ENCODE peak calls at places on chromosome 12, in eight cellular contexts. One of them, this sample, is unnamed. For H3K9me3, the result is how much of the 10 kb centered on the place peaks cover.

GRCh38 chr12:107929436-107929835 is 154.9 kb downstream of the ASCL4 start:
- DNase-seq in NT2/D1: no peak
- DNase-seq in RWPE2: no peak
- DNase-seq in PC-9: no peak
- DNase-seq in ascending aorta: no peak
- DNase-seq in pancreas: no peak
- DNase-seq in stomach: no peak
- DNase-seq in right cardiac atrium: no peak
- DNase-seq in this sample: no peak

GRCh38 chr12:124523071-124523470 is 44.3 kb downstream of the NCOR2 start:
- DNase-seq in NT2/D1: no peak
- DNase-seq in RWPE2: no peak
- DNase-seq in PC-9: no peak
- DNase-seq in ascending aorta: no peak
- DNase-seq in pancreas: no peak
- DNase-seq in stomach: no peak
- DNase-seq in right cardiac atrium: no peak
- DNase-seq in this sample: no peak

GRCh38 chr12:94762259-94762942 is 112.0 kb upstream of the TMCC3 start:
- DNase-seq in NT2/D1: no peak
- DNase-seq in RWPE2: no peak
- DNase-seq in PC-9: no peak
- DNase-seq in ascending aorta: no peak
- DNase-seq in pancreas: no peak
- DNase-seq in stomach: no peak
- DNase-seq in right cardiac atrium: no peak
- DNase-seq in this sample: no peak

GRCh38 chr12:107684990-107685359 is 624 bp upstream of the PWP1 start:
- DNase-seq in NT2/D1: peak
- DNase-seq in RWPE2: no peak
- DNase-seq in PC-9: no peak
- DNase-seq in ascending aorta: no peak
- DNase-seq in pancreas: no peak
- DNase-seq in stomach: no peak
- DNase-seq in right cardiac atrium: no peak
- DNase-seq in this sample: no peak

GRCh38 chr12:54304187-54304810 is 3.5 kb upstream of the NFE2 start:
- DNase-seq in NT2/D1: no peak
- DNase-seq in RWPE2: peak
- DNase-seq in PC-9: peak
- DNase-seq in ascending aorta: peak
- DNase-seq in pancreas: peak
- DNase-seq in stomach: peak
- DNase-seq in right cardiac atrium: peak
- DNase-seq in this sample: no peak

GRCh38 chr12:129964826-129965457 is 61.1 kb upstream of the TMEM132D start:
- DNase-seq in NT2/D1: no peak
- DNase-seq in RWPE2: no peak
- DNase-seq in PC-9: no peak
- DNase-seq in ascending aorta: no peak
- DNase-seq in pancreas: peak
- DNase-seq in stomach: peak
- DNase-seq in right cardiac atrium: no peak
- DNase-seq in this sample: no peak

GRCh38 chr12:92080390-92081285 is 65.0 kb downstream of the BTG1 start:
- DNase-seq in NT2/D1: no peak
- DNase-seq in RWPE2: no peak
- DNase-seq in PC-9: peak
- DNase-seq in ascending aorta: no peak
- DNase-seq in pancreas: no peak
- DNase-seq in stomach: no peak
- DNase-seq in right cardiac atrium: no peak
- DNase-seq in this sample: no peak

GRCh38 chr12:15599266-15600037 is 189.7 kb downstream of the EPS8 start:
- DNase-seq in NT2/D1: no peak
- DNase-seq in RWPE2: no peak
- DNase-seq in PC-9: no peak
- DNase-seq in ascending aorta: no peak
- DNase-seq in pancreas: no peak
- DNase-seq in stomach: no peak
- DNase-seq in right cardiac atrium: no peak
- DNase-seq in this sample: no peak

GRCh38 chr12:80778005-80778541 is 61.4 kb downstream of the MYF5 start:
- DNase-seq in NT2/D1: no peak
- DNase-seq in RWPE2: peak
- DNase-seq in PC-9: peak
- DNase-seq in ascending aorta: no peak
- DNase-seq in pancreas: peak
- DNase-seq in stomach: peak
- DNase-seq in right cardiac atrium: peak
- DNase-seq in this sample: no peak

GRCh38 chr12:9273276-9273675 is 65.1 kb upstream of the PZP start:
- DNase-seq in NT2/D1: no peak
- DNase-seq in RWPE2: no peak
- DNase-seq in PC-9: no peak
- DNase-seq in ascending aorta: no peak
- DNase-seq in pancreas: no peak
- DNase-seq in stomach: no peak
- DNase-seq in right cardiac atrium: no peak
- DNase-seq in this sample: no peak

GRCh38 chr12:128326419-128326818 is 59.4 kb downstream of the TMEM132C start:
- DNase-seq in NT2/D1: no peak
- DNase-seq in RWPE2: no peak
- DNase-seq in PC-9: no peak
- DNase-seq in ascending aorta: no peak
- DNase-seq in pancreas: no peak
- DNase-seq in stomach: no peak
- DNase-seq in right cardiac atrium: no peak
- DNase-seq in this sample: no peak

GRCh38 chr12:30694971-30695326 is 720 bp downstream of the IPO8 start:
- DNase-seq in NT2/D1: no peak
- DNase-seq in RWPE2: no peak
- DNase-seq in PC-9: peak
- DNase-seq in ascending aorta: no peak
- DNase-seq in pancreas: peak
- DNase-seq in stomach: peak
- DNase-seq in right cardiac atrium: peak
- DNase-seq in this sample: no peak

GRCh38 chr12:90854136-90854689 is 100.8 kb downstream of the CCER1 start:
- DNase-seq in NT2/D1: peak
- DNase-seq in RWPE2: no peak
- DNase-seq in PC-9: no peak
- DNase-seq in ascending aorta: no peak
- DNase-seq in pancreas: no peak
- DNase-seq in stomach: no peak
- DNase-seq in right cardiac atrium: no peak
- DNase-seq in this sample: no peak

GRCh38 chr12:52044284-52044983 is 6.8 kb upstream of the NR4A1 start:
- DNase-seq in NT2/D1: no peak
- DNase-seq in RWPE2: no peak
- DNase-seq in PC-9: no peak
- DNase-seq in ascending aorta: peak
- DNase-seq in pancreas: peak
- DNase-seq in stomach: peak
- DNase-seq in right cardiac atrium: peak
- DNase-seq in this sample: no peak

GRCh38 chr12:89345830-89346740 is 6.2 kb downstream of the DUSP6 start:
- DNase-seq in NT2/D1: peak
- DNase-seq in RWPE2: no peak
- DNase-seq in PC-9: no peak
- DNase-seq in ascending aorta: no peak
- DNase-seq in pancreas: peak
- DNase-seq in stomach: peak
- DNase-seq in right cardiac atrium: peak
- DNase-seq in this sample: no peak

GRCh38 chr12:117118838-117119591 is 19.8 kb upstream of the TESC start:
- DNase-seq in NT2/D1: peak
- DNase-seq in RWPE2: no peak
- DNase-seq in PC-9: no peak
- DNase-seq in ascending aorta: no peak
- DNase-seq in pancreas: no peak
- DNase-seq in stomach: no peak
- DNase-seq in right cardiac atrium: no peak
- DNase-seq in this sample: no peak

GRCh38 chr12:105445261-105446015 is 114.9 kb downstream of the C12orf75 start:
- DNase-seq in NT2/D1: no peak
- DNase-seq in RWPE2: no peak
- DNase-seq in PC-9: no peak
- DNase-seq in ascending aorta: no peak
- DNase-seq in pancreas: no peak
- DNase-seq in stomach: no peak
- DNase-seq in right cardiac atrium: no peak
- DNase-seq in this sample: no peak

GRCh38 chr12:1896964-1897363 is 21.5 kb downstream of the CACNA2D4 start:
- DNase-seq in NT2/D1: no peak
- DNase-seq in RWPE2: peak
- DNase-seq in PC-9: no peak
- DNase-seq in ascending aorta: no peak
- DNase-seq in pancreas: no peak
- DNase-seq in stomach: no peak
- DNase-seq in right cardiac atrium: no peak
- DNase-seq in this sample: no peak

GRCh38 chr12:905273-906076 is 44.0 kb downstream of the RAD52 start:
- DNase-seq in NT2/D1: no peak
- DNase-seq in RWPE2: no peak
- DNase-seq in PC-9: no peak
- DNase-seq in ascending aorta: no peak
- DNase-seq in pancreas: no peak
- DNase-seq in stomach: no peak
- DNase-seq in right cardiac atrium: no peak
- DNase-seq in this sample: no peak

GRCh38 chr12:24544368-24544767 is 404.5 kb downstream of the BCAT1 start:
- DNase-seq in NT2/D1: no peak
- DNase-seq in RWPE2: no peak
- DNase-seq in PC-9: no peak
- DNase-seq in ascending aorta: no peak
- DNase-seq in pancreas: no peak
- DNase-seq in stomach: no peak
- DNase-seq in right cardiac atrium: no peak
- DNase-seq in this sample: no peak

GRCh38 chr12:48183091-48183875 is at the start of gene CCDC184:
- DNase-seq in NT2/D1: peak
- DNase-seq in RWPE2: no peak
- DNase-seq in PC-9: no peak
- DNase-seq in ascending aorta: no peak
- DNase-seq in pancreas: peak
- DNase-seq in stomach: peak
- DNase-seq in right cardiac atrium: peak
- DNase-seq in this sample: peak

GRCh38 chr12:124489915-124490583 is 77.4 kb downstream of the NCOR2 start:
- DNase-seq in NT2/D1: no peak
- DNase-seq in RWPE2: no peak
- DNase-seq in PC-9: no peak
- DNase-seq in ascending aorta: no peak
- DNase-seq in pancreas: no peak
- DNase-seq in stomach: no peak
- DNase-seq in right cardiac atrium: no peak
- DNase-seq in this sample: no peak

GRCh38 chr12:69766260-69766659 is 27.6 kb downstream of the RAB3IP start:
- DNase-seq in NT2/D1: no peak
- DNase-seq in RWPE2: no peak
- DNase-seq in PC-9: no peak
- DNase-seq in ascending aorta: no peak
- DNase-seq in pancreas: no peak
- DNase-seq in stomach: no peak
- DNase-seq in right cardiac atrium: no peak
- DNase-seq in this sample: no peak
- H3K9me3 ChIP-seq in NT2/D1: under half
- H3K9me3 ChIP-seq in RWPE2: under half
- H3K9me3 ChIP-seq in PC-9: under half
- H3K9me3 ChIP-seq in ascending aorta: under half
- H3K9me3 ChIP-seq in pancreas: under half
- H3K9me3 ChIP-seq in stomach: under half
- H3K9me3 ChIP-seq in right cardiac atrium: under half
- H3K9me3 ChIP-seq in this sample: under half

GRCh38 chr12:113114447-113115178 is 20.9 kb downstream of the RASAL1 start:
- DNase-seq in NT2/D1: no peak
- DNase-seq in RWPE2: no peak
- DNase-seq in PC-9: no peak
- DNase-seq in ascending aorta: no peak
- DNase-seq in pancreas: no peak
- DNase-seq in stomach: no peak
- DNase-seq in right cardiac atrium: no peak
- DNase-seq in this sample: no peak
- H3K9me3 ChIP-seq in NT2/D1: under half
- H3K9me3 ChIP-seq in RWPE2: under half
- H3K9me3 ChIP-seq in PC-9: under half
- H3K9me3 ChIP-seq in ascending aorta: under half
- H3K9me3 ChIP-seq in pancreas: under half
- H3K9me3 ChIP-seq in stomach: under half
- H3K9me3 ChIP-seq in right cardiac atrium: under half
- H3K9me3 ChIP-seq in this sample: under half

DNA sequence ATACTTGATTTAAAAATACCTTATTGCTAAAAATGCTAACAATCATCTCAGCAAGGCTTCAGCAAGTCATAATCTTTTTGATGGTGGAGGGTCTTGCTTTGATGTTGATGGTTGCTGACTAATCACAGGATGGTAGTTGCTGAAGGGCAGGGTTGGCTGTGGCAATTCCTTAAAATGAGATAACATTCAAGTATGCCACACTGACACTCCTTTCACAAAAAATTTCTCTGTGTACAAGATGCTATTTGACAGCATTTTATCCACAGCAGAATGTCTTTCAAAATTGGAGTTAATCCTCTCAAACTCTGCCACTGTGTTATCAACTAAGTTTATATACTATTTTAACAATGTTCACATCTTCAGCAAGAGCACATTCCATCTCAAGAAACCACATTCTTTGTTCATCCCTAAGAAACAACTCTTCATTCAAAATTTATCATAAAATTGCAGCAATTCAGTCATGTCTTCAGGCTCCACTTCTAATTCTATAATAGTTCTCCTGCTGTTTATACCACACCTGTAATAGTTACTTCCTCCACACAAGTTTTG is 16.1 kb downstream of the SCAF11 start:
- DNase-seq in NT2/D1: no peak
- DNase-seq in RWPE2: no peak
- DNase-seq in PC-9: no peak
- DNase-seq in ascending aorta: no peak
- DNase-seq in pancreas: no peak
- DNase-seq in stomach: no peak
- DNase-seq in right cardiac atrium: no peak
- DNase-seq in this sample: no peak
- H3K9me3 ChIP-seq in NT2/D1: under half
- H3K9me3 ChIP-seq in RWPE2: under half
- H3K9me3 ChIP-seq in PC-9: under half
- H3K9me3 ChIP-seq in ascending aorta: under half
- H3K9me3 ChIP-seq in pancreas: under half
- H3K9me3 ChIP-seq in stomach: under half
- H3K9me3 ChIP-seq in right cardiac atrium: under half
- H3K9me3 ChIP-seq in this sample: under half

DNA sequence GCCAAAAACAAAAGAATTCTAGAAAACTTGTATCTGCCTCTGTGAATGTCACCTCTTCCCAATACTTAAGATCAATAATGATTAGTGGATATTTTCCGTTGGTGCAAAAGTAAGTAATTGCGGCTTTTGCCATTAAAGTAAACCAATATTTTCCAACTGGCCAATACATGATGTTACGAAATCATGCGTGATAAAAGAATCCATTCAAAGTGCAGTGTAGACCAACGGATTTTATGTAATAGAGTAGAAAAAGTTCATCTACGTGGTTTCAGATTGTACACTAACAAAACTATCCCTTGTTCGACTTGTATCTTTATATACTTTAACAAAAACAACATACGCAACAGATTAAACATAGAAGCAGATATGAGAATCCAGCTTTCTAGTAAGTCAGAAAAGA is 626 bp upstream of the ZNF268 start:
- DNase-seq in NT2/D1: no peak
- DNase-seq in RWPE2: no peak
- DNase-seq in PC-9: no peak
- DNase-seq in ascending aorta: no peak
- DNase-seq in pancreas: no peak
- DNase-seq in stomach: no peak
- DNase-seq in right cardiac atrium: no peak
- DNase-seq in this sample: no peak
- H3K9me3 ChIP-seq in NT2/D1: half or more
- H3K9me3 ChIP-seq in RWPE2: under half
- H3K9me3 ChIP-seq in PC-9: under half
- H3K9me3 ChIP-seq in ascending aorta: half or more
- H3K9me3 ChIP-seq in pancreas: under half
- H3K9me3 ChIP-seq in stomach: under half
- H3K9me3 ChIP-seq in right cardiac atrium: under half
- H3K9me3 ChIP-seq in this sample: under half

This sample was measured in T-helper 17 cell.